ENCODE peak calls at places on chromosomes 6 and 20, in five cellular contexts. One of them, this sample, is unnamed.

GRCh38 chr6:57089687-57090457 is at the start of gene ZNF451:
- DNase-seq in tibial artery: peak
- DNase-seq in tibial nerve: peak
- DNase-seq in AG04449: peak
- DNase-seq in lower lobe of right lung: peak
- DNase-seq in this sample: peak

GRCh38 chr6:156686429-156686939 is 90.7 kb upstream of the ARID1B start:
- DNase-seq in tibial artery: no peak
- DNase-seq in tibial nerve: peak
- DNase-seq in AG04449: no peak
- DNase-seq in lower lobe of right lung: peak
- DNase-seq in this sample: peak

GRCh38 chr6:15429146-15430110 is 183.6 kb downstream of the JARID2 start:
- DNase-seq in tibial artery: no peak
- DNase-seq in tibial nerve: no peak
- DNase-seq in AG04449: peak
- DNase-seq in lower lobe of right lung: no peak
- DNase-seq in this sample: no peak

GRCh38 chr6:43093361-43094289 is 17.5 kb downstream of the PTK7 start:
- DNase-seq in tibial artery: peak
- DNase-seq in tibial nerve: no peak
- DNase-seq in AG04449: no peak
- DNase-seq in lower lobe of right lung: no peak
- DNase-seq in this sample: peak

GRCh38 chr20:62405108-62405980 is 1.7 kb downstream of the CABLES2 start:
- DNase-seq in tibial artery: peak
- DNase-seq in tibial nerve: peak
- DNase-seq in AG04449: no peak
- DNase-seq in lower lobe of right lung: no peak
- DNase-seq in this sample: no peak

GRCh38 chr6:4039348-4039747 is 39.6 kb downstream of the FAM217A start:
- DNase-seq in tibial artery: no peak
- DNase-seq in tibial nerve: no peak
- DNase-seq in AG04449: no peak
- DNase-seq in lower lobe of right lung: no peak
- DNase-seq in this sample: no peak

GRCh38 chr6:2396856-2397640 is 151.6 kb upstream of the GMDS start:
- DNase-seq in tibial artery: no peak
- DNase-seq in tibial nerve: peak
- DNase-seq in AG04449: no peak
- DNase-seq in lower lobe of right lung: no peak
- DNase-seq in this sample: peak

GRCh38 chr6:90294989-90295853 is 1.4 kb downstream of the BACH2 start:
- DNase-seq in tibial artery: peak
- DNase-seq in tibial nerve: no peak
- DNase-seq in AG04449: no peak
- DNase-seq in lower lobe of right lung: peak
- DNase-seq in this sample: no peak

GRCh38 chr6:26596579-26597388 is at the start of gene ABT1:
- DNase-seq in tibial artery: peak
- DNase-seq in tibial nerve: peak
- DNase-seq in AG04449: peak
- DNase-seq in lower lobe of right lung: peak
- DNase-seq in this sample: peak

GRCh38 chr6:159067334-159067733 is 22.5 kb upstream of the TAGAP start:
- DNase-seq in tibial artery: no peak
- DNase-seq in tibial nerve: no peak
- DNase-seq in AG04449: no peak
- DNase-seq in lower lobe of right lung: no peak
- DNase-seq in this sample: no peak

GRCh38 chr6:134287863-134288537 is 29.9 kb downstream of the SGK1 start:
- DNase-seq in tibial artery: no peak
- DNase-seq in tibial nerve: no peak
- DNase-seq in AG04449: peak
- DNase-seq in lower lobe of right lung: no peak
- DNase-seq in this sample: no peak

GRCh38 chr6:144007779-144008500 is at the start of gene PLAGL1:
- DNase-seq in tibial artery: peak
- DNase-seq in tibial nerve: peak
- DNase-seq in AG04449: no peak
- DNase-seq in lower lobe of right lung: peak
- DNase-seq in this sample: no peak

GRCh38 chr6:163841326-163841725 is 426.8 kb downstream of the QKI start:
- DNase-seq in tibial artery: no peak
- DNase-seq in tibial nerve: no peak
- DNase-seq in AG04449: no peak
- DNase-seq in lower lobe of right lung: no peak
- DNase-seq in this sample: no peak

GRCh38 chr6:7446644-7447325 is 57.2 kb downstream of the RIOK1 start:
- DNase-seq in tibial artery: no peak
- DNase-seq in tibial nerve: no peak
- DNase-seq in AG04449: no peak
- DNase-seq in lower lobe of right lung: no peak
- DNase-seq in this sample: no peak

GRCh38 chr20:62066339-62066982 is 780 bp upstream of the TAF4 start:
- DNase-seq in tibial artery: no peak
- DNase-seq in tibial nerve: no peak
- DNase-seq in AG04449: no peak
- DNase-seq in lower lobe of right lung: peak
- DNase-seq in this sample: no peak

GRCh38 chr20:8176276-8176675 is 44.2 kb downstream of the PLCB1 start:
- DNase-seq in tibial artery: no peak
- DNase-seq in tibial nerve: no peak
- DNase-seq in AG04449: no peak
- DNase-seq in lower lobe of right lung: no peak
- DNase-seq in this sample: no peak

GRCh38 chr20:50356522-50356880 is 153.7 kb upstream of the PTPN1 start:
- DNase-seq in tibial artery: no peak
- DNase-seq in tibial nerve: no peak
- DNase-seq in AG04449: no peak
- DNase-seq in lower lobe of right lung: no peak
- DNase-seq in this sample: no peak

GRCh38 chr6:131443514-131443913 is 129.5 kb upstream of the ARG1 start:
- DNase-seq in tibial artery: no peak
- DNase-seq in tibial nerve: no peak
- DNase-seq in AG04449: no peak
- DNase-seq in lower lobe of right lung: no peak
- DNase-seq in this sample: no peak

GRCh38 chr6:905541-905940 is 212.6 kb upstream of the EXOC2 start:
- DNase-seq in tibial artery: no peak
- DNase-seq in tibial nerve: no peak
- DNase-seq in AG04449: no peak
- DNase-seq in lower lobe of right lung: no peak
- DNase-seq in this sample: no peak

GRCh38 chr6:54718541-54719023 is 128.0 kb upstream of the FAM83B start:
- DNase-seq in tibial artery: no peak
- DNase-seq in tibial nerve: no peak
- DNase-seq in AG04449: no peak
- DNase-seq in lower lobe of right lung: no peak
- DNase-seq in this sample: no peak

GRCh38 chr6:47772359-47772758 is 9.5 kb upstream of the OPN5 start:
- DNase-seq in tibial artery: no peak
- DNase-seq in tibial nerve: no peak
- DNase-seq in AG04449: no peak
- DNase-seq in lower lobe of right lung: no peak
- DNase-seq in this sample: no peak

GRCh38 chr6:17706580-17707370 is at the start of gene NUP153:
- DNase-seq in tibial artery: peak
- DNase-seq in tibial nerve: peak
- DNase-seq in AG04449: peak
- DNase-seq in lower lobe of right lung: peak
- DNase-seq in this sample: peak

GRCh38 chr6:17707371-17707651 is 586 bp upstream of the NUP153 start:
- DNase-seq in tibial artery: no peak
- DNase-seq in tibial nerve: no peak
- DNase-seq in AG04449: no peak
- DNase-seq in lower lobe of right lung: no peak
- DNase-seq in this sample: no peak

GRCh38 chr6:17705428-17705777 is 1.3 kb downstream of the NUP153 start:
- DNase-seq in tibial artery: peak
- DNase-seq in tibial nerve: no peak
- DNase-seq in AG04449: no peak
- DNase-seq in lower lobe of right lung: no peak
- DNase-seq in this sample: no peak

GRCh38 chr6:17703256-17703694 is 3.5 kb downstream of the NUP153 start:
- DNase-seq in tibial artery: peak
- DNase-seq in tibial nerve: no peak
- DNase-seq in AG04449: no peak
- DNase-seq in lower lobe of right lung: no peak
- DNase-seq in this sample: peak

GRCh38 chr6:17705778-17706579 is 746 bp downstream of the NUP153 start:
- DNase-seq in tibial artery: peak
- DNase-seq in tibial nerve: peak
- DNase-seq in AG04449: no peak
- DNase-seq in lower lobe of right lung: peak
- DNase-seq in this sample: no peak
- TF ChIP-seq CTCF in tibial artery: peak
- TF ChIP-seq CTCF in tibial nerve: peak
- TF ChIP-seq CTCF in AG04449: peak
- TF ChIP-seq CTCF in lower lobe of right lung: no peak
- TF ChIP-seq CTCF in this sample: peak

GRCh38 chr6:44297063-44298038 is 15.8 kb downstream of the AARS2 start:
- DNase-seq in tibial artery: no peak
- DNase-seq in tibial nerve: no peak
- DNase-seq in AG04449: no peak
- DNase-seq in lower lobe of right lung: peak
- DNase-seq in this sample: no peak

GRCh38 chr6:44298864-44299263 is 14.3 kb downstream of the AARS2 start:
- DNase-seq in tibial artery: no peak
- DNase-seq in tibial nerve: no peak
- DNase-seq in AG04449: no peak
- DNase-seq in lower lobe of right lung: no peak
- DNase-seq in this sample: no peak

GRCh38 chr6:44300424-44300823 is 12.7 kb downstream of the AARS2 start:
- DNase-seq in tibial artery: no peak
- DNase-seq in tibial nerve: no peak
- DNase-seq in AG04449: no peak
- DNase-seq in lower lobe of right lung: no peak
- DNase-seq in this sample: no peak

GRCh38 chr6:44301106-44301505 is 12.0 kb downstream of the AARS2 start:
- DNase-seq in tibial artery: no peak
- DNase-seq in tibial nerve: no peak
- DNase-seq in AG04449: no peak
- DNase-seq in lower lobe of right lung: no peak
- DNase-seq in this sample: no peak

DNA sequence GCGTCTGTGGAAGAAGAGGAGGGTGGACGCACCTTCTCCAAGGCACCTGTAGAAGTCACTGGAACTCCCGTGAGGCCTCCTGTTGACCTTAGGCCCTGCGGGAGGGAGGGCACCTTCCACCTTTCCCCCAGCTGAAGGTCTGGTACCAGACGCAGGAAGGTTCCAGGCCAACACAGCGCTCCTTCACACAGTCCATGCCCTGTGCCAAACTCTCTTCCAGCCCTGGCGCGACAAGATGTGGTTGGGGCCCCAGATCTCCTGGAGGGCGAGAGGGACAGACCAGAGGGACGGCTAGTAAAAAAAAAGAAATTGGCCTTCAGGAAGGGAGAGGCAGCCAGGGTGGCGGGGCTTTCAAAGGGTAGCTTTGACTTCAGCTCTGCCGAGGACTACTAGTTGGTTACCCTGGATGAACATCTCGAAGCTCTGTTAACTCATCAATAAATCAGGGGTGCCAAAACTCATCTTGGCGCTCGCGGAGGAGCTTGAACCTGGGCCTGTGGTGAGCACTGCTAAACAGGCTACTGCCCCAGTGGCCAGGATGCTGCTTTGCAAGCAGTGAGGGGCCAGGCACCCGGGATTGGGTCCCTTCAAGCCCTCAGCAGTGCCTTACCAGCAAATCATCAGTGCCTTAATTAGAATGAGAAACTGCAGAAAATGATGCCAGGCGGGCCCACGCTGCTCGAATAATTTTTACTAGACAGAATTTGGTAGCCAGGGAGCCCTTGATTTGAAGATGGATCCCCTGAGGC is 14.9 kb downstream of the AARS2 start:
- DNase-seq in tibial artery: no peak
- DNase-seq in tibial nerve: no peak
- DNase-seq in AG04449: no peak
- DNase-seq in lower lobe of right lung: no peak
- DNase-seq in this sample: no peak
- H3K4me3 ChIP-seq in tibial artery: no peak
- H3K4me3 ChIP-seq in tibial nerve: no peak
- H3K4me3 ChIP-seq in AG04449: no peak
- H3K4me3 ChIP-seq in lower lobe of right lung: no peak
- H3K4me3 ChIP-seq in this sample: peak

DNA sequence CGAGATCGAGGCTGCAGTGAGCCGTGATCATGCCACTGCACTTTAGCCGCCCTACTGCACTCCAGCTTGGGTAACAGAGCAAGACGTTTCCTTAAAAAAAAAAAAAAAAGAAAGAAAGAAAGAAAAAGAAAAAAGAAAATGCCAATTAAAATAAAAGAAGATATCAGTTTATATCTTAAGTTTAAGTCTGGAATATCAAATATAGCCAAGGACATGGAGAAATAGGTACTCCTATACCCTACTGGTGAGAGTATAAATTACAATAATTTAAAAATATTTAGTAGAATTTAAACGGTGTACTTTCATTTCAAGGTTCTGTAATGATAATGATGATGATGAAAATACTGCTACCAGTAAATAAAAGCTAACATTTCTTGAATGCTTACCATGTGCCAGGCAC is 3.8 kb upstream of the TRIM31 start:
- DNase-seq in tibial artery: no peak
- DNase-seq in tibial nerve: no peak
- DNase-seq in AG04449: no peak
- DNase-seq in lower lobe of right lung: no peak
- DNase-seq in this sample: no peak
- TF ChIP-seq CTCF in tibial artery: no peak
- TF ChIP-seq CTCF in tibial nerve: no peak
- TF ChIP-seq CTCF in AG04449: no peak
- TF ChIP-seq CTCF in lower lobe of right lung: no peak
- TF ChIP-seq CTCF in this sample: no peak

GRCh38 chr6:137036566-137037300 is 8.0 kb downstream of the IL20RA start:
- DNase-seq in tibial artery: no peak
- DNase-seq in tibial nerve: no peak
- DNase-seq in AG04449: no peak
- DNase-seq in lower lobe of right lung: no peak
- DNase-seq in this sample: no peak
- H3K4me3 ChIP-seq in tibial artery: no peak
- H3K4me3 ChIP-seq in tibial nerve: no peak
- H3K4me3 ChIP-seq in AG04449: no peak
- H3K4me3 ChIP-seq in lower lobe of right lung: no peak
- H3K4me3 ChIP-seq in this sample: no peak

GRCh38 chr6:108712946-108713345 is 135.3 kb upstream of the ARMC2 start:
- DNase-seq in tibial artery: no peak
- DNase-seq in tibial nerve: no peak
- DNase-seq in AG04449: no peak
- DNase-seq in lower lobe of right lung: no peak
- DNase-seq in this sample: no peak
- TF ChIP-seq CTCF in tibial artery: no peak
- TF ChIP-seq CTCF in tibial nerve: no peak
- TF ChIP-seq CTCF in AG04449: no peak
- TF ChIP-seq CTCF in lower lobe of right lung: no peak
- TF ChIP-seq CTCF in this sample: no peak